ENCODE peak calls at places on chromosomes 7 and 10, in four cellular contexts. One of them, this sample, is unnamed. For H3K4me1, the result is how much of the 10 kb centered on the place peaks cover.

GRCh38 chr7:155816192-155816508 is 3.9 kb upstream of the SHH start:
- DNase-seq in adrenal gland: no peak
- DNase-seq in mammary epithelial cell: no peak
- DNase-seq in cardiac muscle cell: no peak
- DNase-seq in this sample: no peak

GRCh38 chr10:133418289-133418993 is 6.0 kb downstream of the SPRN start:
- DNase-seq in adrenal gland: no peak
- DNase-seq in mammary epithelial cell: no peak
- DNase-seq in cardiac muscle cell: no peak
- DNase-seq in this sample: no peak

GRCh38 chr7:4461511-4461910 is 220.6 kb upstream of the FOXK1 start:
- DNase-seq in cardiac muscle cell: no peak
- DNase-seq in adrenal gland: no peak
- DNase-seq in mammary epithelial cell: no peak
- DNase-seq in this sample: no peak

GRCh38 chr7:116873619-116874018 is 11.2 kb downstream of the CAPZA2 start:
- DNase-seq in mammary epithelial cell: no peak
- DNase-seq in cardiac muscle cell: no peak
- DNase-seq in adrenal gland: no peak
- DNase-seq in this sample: no peak

GRCh38 chr7:112104153-112104552 is 102.0 kb downstream of the DOCK4 start:
- DNase-seq in mammary epithelial cell: no peak
- DNase-seq in adrenal gland: no peak
- DNase-seq in cardiac muscle cell: no peak
- DNase-seq in this sample: peak

GRCh38 chr7:134768243-134768642 is 11.2 kb upstream of the CALD1 start:
- DNase-seq in mammary epithelial cell: no peak
- DNase-seq in cardiac muscle cell: no peak
- DNase-seq in adrenal gland: no peak
- DNase-seq in this sample: no peak

GRCh38 chr10:28036587-28036986 is 37.7 kb upstream of the ODAD2 start:
- DNase-seq in cardiac muscle cell: no peak
- DNase-seq in mammary epithelial cell: no peak
- DNase-seq in adrenal gland: no peak
- DNase-seq in this sample: no peak

GRCh38 chr10:37566336-37566735 is 291.1 kb downstream of the ZNF248 start:
- DNase-seq in adrenal gland: no peak
- DNase-seq in cardiac muscle cell: no peak
- DNase-seq in mammary epithelial cell: no peak
- DNase-seq in this sample: no peak

GRCh38 chr7:76513817-76514799 is 3.8 kb downstream of the UPK3B start:
- DNase-seq in adrenal gland: no peak
- DNase-seq in cardiac muscle cell: no peak
- DNase-seq in mammary epithelial cell: peak
- DNase-seq in this sample: no peak

GRCh38 chr7:98840604-98841508 is 29.0 kb downstream of the TMEM130 start:
- DNase-seq in cardiac muscle cell: peak
- DNase-seq in mammary epithelial cell: no peak
- DNase-seq in adrenal gland: no peak
- DNase-seq in this sample: no peak

GRCh38 chr7:32937344-32938174 is 19.7 kb upstream of the FKBP9 start:
- DNase-seq in cardiac muscle cell: peak
- DNase-seq in adrenal gland: peak
- DNase-seq in mammary epithelial cell: no peak
- DNase-seq in this sample: no peak

GRCh38 chr7:833601-834258 is 1.5 kb downstream of the SUN1 start:
- DNase-seq in mammary epithelial cell: no peak
- DNase-seq in cardiac muscle cell: no peak
- DNase-seq in adrenal gland: no peak
- DNase-seq in this sample: no peak

GRCh38 chr7:80593869-80594587 is 44.4 kb upstream of the CD36 start:
- DNase-seq in mammary epithelial cell: no peak
- DNase-seq in cardiac muscle cell: peak
- DNase-seq in adrenal gland: no peak
- DNase-seq in this sample: no peak

GRCh38 chr7:36317276-36317675 is 72.4 kb upstream of the ANLN start:
- DNase-seq in mammary epithelial cell: no peak
- DNase-seq in cardiac muscle cell: no peak
- DNase-seq in adrenal gland: no peak
- DNase-seq in this sample: no peak

GRCh38 chr10:58734116-58734515 is 221.4 kb downstream of the BICC1 start:
- DNase-seq in cardiac muscle cell: no peak
- DNase-seq in adrenal gland: no peak
- DNase-seq in mammary epithelial cell: no peak
- DNase-seq in this sample: no peak

GRCh38 chr10:52701647-52702046 is 70.9 kb downstream of the MBL2 start:
- DNase-seq in mammary epithelial cell: no peak
- DNase-seq in cardiac muscle cell: no peak
- DNase-seq in adrenal gland: no peak
- DNase-seq in this sample: no peak

GRCh38 chr7:70520604-70521003 is 611.3 kb upstream of the GALNT17 start:
- DNase-seq in adrenal gland: no peak
- DNase-seq in mammary epithelial cell: no peak
- DNase-seq in cardiac muscle cell: no peak
- DNase-seq in this sample: no peak

GRCh38 chr10:86757110-86757790 is 831 bp downstream of the BMPR1A start:
- DNase-seq in mammary epithelial cell: peak
- DNase-seq in cardiac muscle cell: peak
- DNase-seq in adrenal gland: peak
- DNase-seq in this sample: no peak

GRCh38 chr7:130673066-130673465 is 4.5 kb upstream of the COPG2 start:
- DNase-seq in cardiac muscle cell: peak
- DNase-seq in adrenal gland: no peak
- DNase-seq in mammary epithelial cell: no peak
- DNase-seq in this sample: no peak

GRCh38 chr7:130672146-130672545 is 3.6 kb upstream of the COPG2 start:
- DNase-seq in mammary epithelial cell: no peak
- DNase-seq in cardiac muscle cell: no peak
- DNase-seq in adrenal gland: no peak
- DNase-seq in this sample: no peak

GRCh38 chr7:130667593-130668257 is 823 bp downstream of the COPG2 start:
- DNase-seq in cardiac muscle cell: peak
- DNase-seq in adrenal gland: no peak
- DNase-seq in mammary epithelial cell: no peak
- DNase-seq in this sample: no peak

GRCh38 chr7:130668258-130669050 is at the start of gene COPG2:
- DNase-seq in mammary epithelial cell: peak
- DNase-seq in adrenal gland: peak
- DNase-seq in cardiac muscle cell: peak
- DNase-seq in this sample: peak

GRCh38 chr7:130669051-130669700 is 628 bp upstream of the COPG2 start:
- DNase-seq in cardiac muscle cell: no peak
- DNase-seq in adrenal gland: no peak
- DNase-seq in mammary epithelial cell: no peak
- DNase-seq in this sample: no peak
- H3K27ac ChIP-seq in cardiac muscle cell: peak
- H3K27ac ChIP-seq in adrenal gland: peak
- H3K27ac ChIP-seq in mammary epithelial cell: peak
- H3K27ac ChIP-seq in this sample: peak

GRCh38 chr7:102889836-102890235 is 23.0 kb upstream of the LRRC17 start:
- DNase-seq in adrenal gland: no peak
- DNase-seq in cardiac muscle cell: peak
- DNase-seq in mammary epithelial cell: no peak
- DNase-seq in this sample: no peak

GRCh38 chr7:102891693-102892261 is 21.0 kb upstream of the LRRC17 start:
- DNase-seq in adrenal gland: peak
- DNase-seq in cardiac muscle cell: peak
- DNase-seq in mammary epithelial cell: peak
- DNase-seq in this sample: peak

GRCh38 chr7:102890971-102891692 is 21.7 kb upstream of the LRRC17 start:
- DNase-seq in mammary epithelial cell: no peak
- DNase-seq in adrenal gland: no peak
- DNase-seq in cardiac muscle cell: no peak
- DNase-seq in this sample: no peak

GRCh38 chr7:102888561-102889233 is 24.1 kb upstream of the LRRC17 start:
- DNase-seq in cardiac muscle cell: no peak
- DNase-seq in adrenal gland: no peak
- DNase-seq in mammary epithelial cell: no peak
- DNase-seq in this sample: no peak

GRCh38 chr7:102890292-102890970 is 22.4 kb upstream of the LRRC17 start:
- DNase-seq in mammary epithelial cell: no peak
- DNase-seq in adrenal gland: no peak
- DNase-seq in cardiac muscle cell: peak
- DNase-seq in this sample: no peak
- H3K4me1 ChIP-seq in mammary epithelial cell: under half
- H3K4me1 ChIP-seq in adrenal gland: under half
- H3K4me1 ChIP-seq in cardiac muscle cell: under half
- H3K4me1 ChIP-seq in this sample: under half

GRCh38 chr10:95389982-95390381 is 99.2 kb upstream of the PDLIM1 start:
- DNase-seq in adrenal gland: no peak
- DNase-seq in mammary epithelial cell: no peak
- DNase-seq in cardiac muscle cell: no peak
- DNase-seq in this sample: no peak
- H3K27ac ChIP-seq in adrenal gland: no peak
- H3K27ac ChIP-seq in mammary epithelial cell: no peak
- H3K27ac ChIP-seq in cardiac muscle cell: no peak
- H3K27ac ChIP-seq in this sample: no peak

GRCh38 chr7:106063692-106064091 is 48.4 kb downstream of the SYPL1 start:
- DNase-seq in cardiac muscle cell: no peak
- DNase-seq in mammary epithelial cell: no peak
- DNase-seq in adrenal gland: peak
- DNase-seq in this sample: no peak

GRCh38 chr7:106063039-106063438 is 49.1 kb downstream of the SYPL1 start:
- DNase-seq in adrenal gland: peak
- DNase-seq in cardiac muscle cell: no peak
- DNase-seq in mammary epithelial cell: no peak
- DNase-seq in this sample: no peak

GRCh38 chr7:106064329-106064728 is 47.8 kb downstream of the SYPL1 start:
- DNase-seq in adrenal gland: peak
- DNase-seq in cardiac muscle cell: no peak
- DNase-seq in mammary epithelial cell: no peak
- DNase-seq in this sample: no peak

GRCh38 chr7:106065560-106066500 is 46.3 kb downstream of the SYPL1 start:
- DNase-seq in mammary epithelial cell: peak
- DNase-seq in cardiac muscle cell: no peak
- DNase-seq in adrenal gland: peak
- DNase-seq in this sample: peak

DNA sequence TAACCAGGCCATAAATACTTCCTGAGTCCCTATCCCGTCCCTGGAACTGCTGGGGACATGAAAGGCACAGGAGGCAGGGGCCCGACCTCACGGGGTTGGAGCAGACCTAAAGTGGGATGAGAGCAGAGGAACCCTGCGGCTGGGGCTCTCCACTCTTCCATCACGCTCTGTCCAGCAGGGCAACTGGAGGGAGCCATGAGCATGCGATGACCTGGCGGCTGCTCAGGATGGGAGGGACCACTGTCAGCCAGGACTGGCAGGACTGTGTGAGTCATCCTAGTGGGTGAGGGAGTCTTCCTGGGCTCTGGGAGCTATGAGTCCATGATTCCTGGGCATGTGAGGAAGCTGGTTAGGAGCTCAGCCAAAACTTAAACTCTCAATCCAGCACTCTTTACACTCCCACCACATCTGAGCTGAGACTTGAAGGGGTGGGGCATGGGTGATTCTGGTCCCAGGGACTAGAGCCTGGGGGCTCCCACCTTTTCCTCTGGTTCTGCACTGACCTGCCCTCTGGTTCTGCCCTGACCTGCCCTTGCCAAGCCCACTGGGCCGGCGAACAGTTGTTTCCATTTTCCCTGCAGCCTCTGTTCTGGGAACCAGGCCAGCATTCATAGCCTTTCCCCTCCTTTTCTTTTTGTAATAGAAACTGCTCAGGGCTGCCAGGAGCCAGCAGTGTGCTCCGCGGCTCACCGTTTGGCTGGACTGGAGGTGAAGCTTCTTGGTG is 47.1 kb downstream of the SYPL1 start:
- DNase-seq in cardiac muscle cell: peak
- DNase-seq in mammary epithelial cell: peak
- DNase-seq in adrenal gland: peak
- DNase-seq in this sample: peak
- H3K4me1 ChIP-seq in cardiac muscle cell: under half
- H3K4me1 ChIP-seq in mammary epithelial cell: half or more
- H3K4me1 ChIP-seq in adrenal gland: under half
- H3K4me1 ChIP-seq in this sample: under half

DNA sequence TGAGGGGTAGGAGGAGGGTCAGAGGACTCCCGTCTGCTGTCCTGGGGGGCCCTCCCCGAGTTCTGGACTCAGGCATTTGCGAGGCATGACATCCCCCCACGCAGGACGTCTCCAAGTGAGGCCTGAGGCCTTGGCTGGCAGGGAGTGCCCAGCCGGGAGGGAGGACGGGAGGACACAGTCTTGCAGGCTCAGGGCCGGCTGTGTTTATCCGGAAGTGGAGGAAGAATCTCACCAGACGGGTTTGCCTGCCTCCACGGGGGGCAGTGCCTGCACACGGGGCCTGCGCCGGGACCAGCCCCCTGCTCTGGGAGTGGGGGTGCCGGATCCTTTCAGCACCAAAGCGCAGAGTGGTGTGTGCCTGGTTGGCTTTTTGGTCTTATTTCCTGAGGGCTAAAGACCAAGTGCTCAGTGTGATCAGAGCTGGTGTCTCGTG is 10.9 kb downstream of the PWWP2B start:
- DNase-seq in mammary epithelial cell: peak
- DNase-seq in adrenal gland: peak
- DNase-seq in cardiac muscle cell: peak
- DNase-seq in this sample: peak
- H3K27ac ChIP-seq in mammary epithelial cell: peak
- H3K27ac ChIP-seq in adrenal gland: peak
- H3K27ac ChIP-seq in cardiac muscle cell: peak
- H3K27ac ChIP-seq in this sample: no peak

GRCh38 chr7:78558571-78558970 is 760.0 kb downstream of the PHTF2 start:
- DNase-seq in cardiac muscle cell: no peak
- DNase-seq in adrenal gland: no peak
- DNase-seq in mammary epithelial cell: no peak
- DNase-seq in this sample: no peak

GRCh38 chr7:78562191-78562590 is 763.6 kb downstream of the PHTF2 start:
- DNase-seq in mammary epithelial cell: no peak
- DNase-seq in adrenal gland: no peak
- DNase-seq in cardiac muscle cell: no peak
- DNase-seq in this sample: no peak

GRCh38 chr7:78568690-78569089 is 770.1 kb downstream of the PHTF2 start:
- DNase-seq in adrenal gland: no peak
- DNase-seq in mammary epithelial cell: no peak
- DNase-seq in cardiac muscle cell: no peak
- DNase-seq in this sample: no peak

GRCh38 chr7:78565784-78566183 is 767.2 kb downstream of the PHTF2 start:
- DNase-seq in mammary epithelial cell: no peak
- DNase-seq in adrenal gland: no peak
- DNase-seq in cardiac muscle cell: no peak
- DNase-seq in this sample: no peak

DNA sequence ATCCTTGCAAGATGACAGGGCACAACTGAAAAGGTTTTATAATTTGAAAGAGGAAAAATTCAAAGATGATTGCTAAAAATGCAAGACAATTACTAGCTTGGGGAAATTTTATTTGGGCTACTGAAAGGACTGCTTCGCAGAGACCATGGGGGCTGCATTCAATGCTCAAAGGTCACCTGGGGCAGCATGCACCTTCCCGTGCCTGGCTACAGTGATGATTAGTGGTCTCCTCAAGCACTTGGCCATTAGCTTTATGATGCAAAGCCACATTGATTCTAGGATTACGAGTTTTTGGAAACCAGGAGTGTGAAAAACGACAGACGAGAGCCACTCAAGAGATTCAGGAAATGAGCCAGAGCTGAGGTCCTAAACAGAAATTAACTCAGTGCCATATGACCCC is 764.6 kb downstream of the PHTF2 start:
- DNase-seq in mammary epithelial cell: no peak
- DNase-seq in adrenal gland: no peak
- DNase-seq in cardiac muscle cell: no peak
- DNase-seq in this sample: no peak
- H3K4me1 ChIP-seq in mammary epithelial cell: under half
- H3K4me1 ChIP-seq in adrenal gland: under half
- H3K4me1 ChIP-seq in cardiac muscle cell: under half
- H3K4me1 ChIP-seq in this sample: under half